ENCODE peak calls at places on chromosomes 1 and 21, in four cellular contexts. E is lung, G is MM.1S, B is mammary epithelial cell. S is an unnamed sample. For H3K36me3, the result is how much of the 10 kb centered on the place peaks cover.

GRCh38 chr21:24941316-24942185 is 665.7 kb downstream of the MRPL39 start:
- DNase-seq in G (no peak), E (no peak), B (no peak), S (no peak)

GRCh38 chr21:34189506-34189905 is 116.1 kb downstream of the MRPS6 start:
- DNase-seq in G (no peak), E (no peak), B (no peak), S (no peak)

GRCh38 chr1:115062542-115063004 is 26.7 kb downstream of the TSPAN2 start:
- DNase-seq in E (peak), G (peak), B (peak), S (peak)

GRCh38 chr1:30262158-30262557 is 461.2 kb downstream of the MATN1 start:
- DNase-seq in G (no peak), B (no peak), E (no peak), S (no peak)

GRCh38 chr1:85343213-85343611 is 66.8 kb upstream of the BCL10 start:
- DNase-seq in E (no peak), B (no peak), G (no peak), S (no peak)

GRCh38 chr1:45225598-45225997 is 19.2 kb upstream of the ZSWIM5 start:
- DNase-seq in G (no peak), B (no peak), E (no peak), S (no peak)

GRCh38 chr1:164907666-164908065 is 348.7 kb downstream of the PBX1 start:
- DNase-seq in G (no peak), B (no peak), E (no peak), S (no peak)

GRCh38 chr1:51833700-51834099 is 44.8 kb downstream of the NRDC start:
- DNase-seq in E (no peak), B (no peak), G (no peak), S (no peak)

GRCh38 chr21:34126691-34127090 is 53.3 kb downstream of the MRPS6 start:
- DNase-seq in G (no peak), B (peak), E (no peak), S (no peak)

GRCh38 chr21:36466061-36466511 is 13.8 kb downstream of the CLDN14 start:
- DNase-seq in B (no peak), G (no peak), E (no peak), S (no peak)

GRCh38 chr1:27659497-27660299 is 12.3 kb downstream of the IFI6 start:
- DNase-seq in E (peak), B (peak), G (peak), S (peak)

GRCh38 chr1:185158806-185159205 is 1.8 kb downstream of the SWT1 start:
- DNase-seq in B (no peak), G (no peak), E (no peak), S (no peak)

GRCh38 chr1:185719021-185719420 is 15.2 kb upstream of the HMCN1 start:
- DNase-seq in B (peak), E (no peak), G (no peak), S (no peak)

GRCh38 chr1:119674110-119674509 is 26.0 kb upstream of the ZNF697 start:
- DNase-seq in E (no peak), G (no peak), B (peak), S (no peak)

GRCh38 chr21:37915941-37916794 is at the start of gene KCNJ6:
- DNase-seq in G (no peak), B (peak), E (no peak), S (no peak)

GRCh38 chr1:223179280-223179679 is 36.2 kb upstream of the TLR5 start:
- DNase-seq in B (no peak), G (no peak), E (no peak), S (no peak)
- H3K36me3 ChIP-seq in B (under half), G (under half), E (under half), S (under half)

GRCh38 chr1:58814251-58815068 is 30.6 kb upstream of the JUN start:
- DNase-seq in G (no peak), E (peak), B (peak), S (peak)
- H3K4me3 ChIP-seq in G (no peak), E (peak), B (peak), S (peak)

GRCh38 chr1:10643607-10644306 is 152.7 kb downstream of the CASZ1 start:
- DNase-seq in G (no peak), B (no peak), E (no peak), S (no peak)
- H3K36me3 ChIP-seq in G (under half), B (under half), E (half or more), S (half or more)

GRCh38 chr1:84319662-84320061 is 18.2 kb downstream of the SAMD13 start:
- DNase-seq in E (no peak), B (peak), G (no peak), S (no peak)
- H3K4me3 ChIP-seq in E (no peak), B (no peak), G (no peak), S (no peak)

GRCh38 chr1:77627965-77628570 is 54.4 kb downstream of the ZZZ3 start:
- DNase-seq in G (no peak), E (no peak), B (no peak), S (no peak)

GRCh38 chr1:77625250-77625649 is 57.2 kb downstream of the ZZZ3 start:
- DNase-seq in G (no peak), E (no peak), B (no peak), S (no peak)

GRCh38 chr1:77620273-77620672 is 62.2 kb downstream of the ZZZ3 start:
- DNase-seq in B (no peak), E (no peak), G (no peak), S (no peak)

GRCh38 chr1:77624102-77624501 is 58.4 kb downstream of the ZZZ3 start:
- DNase-seq in G (no peak), E (no peak), B (no peak), S (no peak)
- H3K36me3 ChIP-seq in G (under half), E (under half), B (under half), S (under half)

GRCh38 chr1:200738348-200738732 is 353 bp upstream of the CAMSAP2 start:
- DNase-seq in E (no peak), B (no peak), G (no peak), S (no peak)
- H3K4me3 ChIP-seq in E (no peak), B (peak), G (peak), S (peak)

GRCh38 chr1:245822997-245823396 is 668.2 kb downstream of the KIF26B start:
- DNase-seq in E (no peak), G (no peak), B (peak), S (no peak)

GRCh38 chr1:245827306-245827705 is 672.5 kb downstream of the KIF26B start:
- DNase-seq in B (no peak), G (no peak), E (no peak), S (no peak)

GRCh38 chr1:245823408-245824147 is 668.8 kb downstream of the KIF26B start:
- DNase-seq in B (no peak), G (no peak), E (no peak), S (no peak)

GRCh38 chr1:245829194-245829593 is 674.4 kb downstream of the KIF26B start:
- DNase-seq in B (no peak), G (no peak), E (no peak), S (no peak)

DNA sequence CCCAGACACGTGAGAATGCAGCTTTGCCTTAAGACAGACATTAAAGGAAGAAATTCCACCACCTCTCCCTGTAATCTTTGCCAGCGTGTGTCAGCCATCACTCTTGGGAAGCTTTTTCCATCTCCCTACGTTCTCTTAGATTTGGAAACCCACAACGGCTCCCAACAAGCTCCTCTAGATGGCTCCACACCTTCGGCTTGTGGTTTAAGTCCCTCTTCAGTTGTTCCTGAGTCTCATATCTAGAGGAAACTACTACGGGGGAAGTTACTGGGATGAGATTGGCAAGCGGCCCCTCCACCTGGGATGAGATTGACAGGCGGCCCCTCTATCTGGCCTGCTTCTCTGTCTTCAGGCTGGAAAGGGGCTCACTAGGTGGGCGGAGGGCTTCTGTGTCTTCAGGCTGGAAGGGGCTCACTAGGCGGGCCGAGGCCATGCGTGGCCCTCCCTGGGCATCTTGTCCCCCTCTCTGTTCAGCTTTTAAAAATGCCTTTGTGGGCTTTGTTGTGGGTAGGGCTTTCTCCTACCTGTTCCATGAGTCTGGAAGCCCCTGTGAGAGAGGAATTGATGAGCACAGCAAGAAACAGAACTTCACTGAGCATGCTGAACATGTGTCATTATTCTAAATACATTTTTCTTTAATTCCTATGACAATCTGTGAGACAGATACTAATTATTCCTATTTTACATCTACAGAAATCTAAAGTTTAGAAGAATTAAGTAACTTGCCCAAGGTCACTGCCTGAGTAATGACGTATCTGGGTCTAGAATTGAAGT is 670.5 kb downstream of the KIF26B start:
- DNase-seq in G (no peak), B (no peak), E (no peak), S (no peak)
- H3K36me3 ChIP-seq in G (under half), B (under half), E (under half), S (under half)

S was measured in left ventricle myocardium inferior.